ENCODE peak calls at places on chromosome 21, in ten cellular contexts. A, P, S, N, D, Z, H, R, J and Q are unnamed samples.

GRCh38 chr21:17763286-17764037 is 55.7 kb downstream of the C21orf91 start:
- DNase-seq in D (no peak), A (no peak), J (no peak), R (no peak), Z (no peak), S (no peak), H (no peak), P (no peak), N (no peak), Q (no peak)

GRCh38 chr21:42143111-42143510 is 72.0 kb downstream of the UMODL1 start:
- DNase-seq in D (no peak), P (no peak), R (no peak), J (no peak), Z (no peak), N (no peak), A (no peak), S (peak; percentile 29), H (no peak), Q (peak; percentile 22)

GRCh38 chr21:38878394-38879179 is 72.9 kb downstream of the ETS2 start:
- DNase-seq in Z (no peak), S (no peak), J (no peak), P (no peak), D (no peak), N (no peak), H (no peak), R (no peak), A (no peak), Q (no peak)

GRCh38 chr21:16588433-16588860 is 858.7 kb downstream of the USP25 start:
- DNase-seq in R (peak; percentile 84), S (peak; percentile 50), P (peak; percentile 94), J (peak; percentile 71), Z (peak; percentile 31), N (peak; percentile 85), A (no peak), D (peak; percentile 74), H (peak; percentile 74), Q (no peak)

GRCh38 chr21:45818904-45819285 is 162.7 kb upstream of the COL6A1 start:
- DNase-seq in H (no peak), J (peak; percentile 51), N (peak; percentile 57), Z (no peak), D (no peak), A (no peak), S (no peak), R (peak; percentile 84), P (no peak), Q (no peak)

GRCh38 chr21:40615503-40616376 is 231.2 kb downstream of the DSCAM start:
- DNase-seq in S (no peak), Z (no peak), N (no peak), H (no peak), D (no peak), R (no peak), J (no peak), P (no peak), A (no peak), Q (no peak)

GRCh38 chr21:42031816-42032215 is 21.7 kb upstream of the ZBTB21 start:
- DNase-seq in Z (no peak), R (no peak), P (no peak), H (no peak), J (no peak), N (no peak), A (no peak), S (peak; percentile 22), D (no peak), Q (peak; percentile 50)

GRCh38 chr21:46161800-46162592 is 6.6 kb upstream of the FTCD start:
- DNase-seq in N (peak; percentile 44), D (peak; percentile 16), S (peak; percentile 28), A (no peak), Z (no peak), R (no peak), P (peak; percentile 78), H (no peak), J (no peak), Q (no peak)

GRCh38 chr21:42007541-42007940 is 2.6 kb downstream of the ZBTB21 start:
- DNase-seq in H (no peak), A (no peak), S (no peak), P (no peak), Z (no peak), D (no peak), J (no peak), R (no peak), N (no peak), Q (no peak)

GRCh38 chr21:29423051-29423450 is 124.3 kb downstream of the BACH1 start:
- DNase-seq in D (no peak), P (no peak), Z (no peak), J (no peak), R (no peak), S (no peak), N (no peak), H (no peak), A (no peak), Q (no peak)

GRCh38 chr21:42988234-42988965 is 14.0 kb downstream of the PKNOX1 start:
- DNase-seq in N (no peak), P (no peak), S (no peak), Z (no peak), R (peak; percentile 82), J (no peak), H (no peak), A (no peak), D (no peak), Q (no peak)

GRCh38 chr21:35705888-35706287 is 354.4 kb downstream of the SETD4 start:
- DNase-seq in J (no peak), Z (no peak), H (no peak), P (no peak), A (no peak), R (no peak), S (no peak), D (no peak), N (no peak), Q (no peak)

GRCh38 chr21:41410361-41410760 is 15.7 kb upstream of the MX1 start:
- DNase-seq in S (no peak), A (no peak), H (no peak), R (no peak), Z (no peak), D (no peak), N (no peak), J (no peak), P (peak; percentile 0), Q (no peak)

DNA sequence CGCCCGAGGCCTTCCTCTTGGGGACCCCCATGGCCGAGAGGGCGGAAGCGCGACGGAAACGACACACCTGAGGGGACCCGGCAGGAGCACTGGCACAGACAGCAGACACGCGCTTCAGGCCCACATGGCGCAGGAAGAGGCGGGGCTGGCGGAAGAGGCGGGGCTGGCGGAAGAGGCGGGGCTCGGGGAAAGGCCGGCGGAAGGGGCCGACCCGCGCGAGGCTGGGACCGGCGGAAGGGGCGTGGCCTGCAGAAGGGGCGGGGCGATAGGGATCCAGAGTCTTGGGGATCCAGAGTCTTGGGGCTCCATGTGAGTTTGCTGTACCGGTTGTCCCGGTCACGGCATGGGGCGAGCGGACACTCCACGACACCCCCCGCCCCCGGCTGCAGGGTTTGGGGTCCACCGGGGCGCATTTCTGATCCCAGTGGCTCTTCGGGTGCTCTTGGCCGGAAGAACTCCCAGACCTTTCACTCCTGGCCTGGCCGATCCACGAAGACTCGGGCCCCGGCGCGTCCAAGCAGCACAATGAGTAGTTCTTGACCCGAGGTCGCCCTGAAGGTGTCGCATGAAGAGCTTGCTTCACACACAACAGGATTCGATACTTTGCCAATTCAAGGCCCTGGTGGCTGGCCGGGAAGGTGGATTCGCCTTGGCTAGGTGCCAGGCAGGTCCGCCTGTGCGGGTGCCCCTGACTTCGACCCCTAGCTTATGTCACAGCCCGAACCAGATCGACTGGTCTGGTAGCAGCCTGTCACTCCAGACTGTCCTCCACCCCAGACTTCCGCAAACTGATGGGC is at the start of gene URB1:
- DNase-seq in J (peak; percentile 79), Z (peak; percentile 93), A (peak; percentile 59), R (peak; percentile 65), H (peak; percentile 90), P (peak; percentile 98), N (peak; percentile 94), D (peak; percentile 98), S (peak; percentile 99), Q (peak; percentile 98)
- TF ChIP-seq POLR2A in J (peak; percentile 70), Z (no peak), A (peak; percentile 87), R (no peak), H (peak; percentile 56), P (no peak), N (peak; percentile 73), D (peak; percentile 77), S (peak; percentile 88), Q (peak; percentile 62)

GRCh38 chr21:44057960-44058651 is 46.0 kb downstream of the TRAPPC10 start:
- DNase-seq in N (no peak), R (peak; percentile 46), P (peak; percentile 69), A (no peak), D (no peak), Z (no peak), H (no peak), S (no peak), J (no peak), Q (no peak)
- TF ChIP-seq POLR2A in N (no peak), R (no peak), P (no peak), A (no peak), D (no peak), Z (no peak), H (no peak), S (no peak), J (no peak), Q (no peak)

GRCh38 chr21:25500598-25500997 is 106.7 kb downstream of the MRPL39 start:
- DNase-seq in D (no peak), Z (no peak), A (no peak), J (no peak), R (no peak), H (no peak), P (no peak), N (no peak), S (no peak), Q (no peak)
- TF ChIP-seq POLR2A in D (no peak), Z (no peak), A (no peak), J (no peak), R (no peak), H (no peak), P (no peak), N (no peak), S (no peak), Q (no peak)

GRCh38 chr21:34073032-34073748 is at the start of the genes MRPS6 and SLC5A3:
- DNase-seq in S (peak; percentile 91), J (peak; percentile 78), R (peak; percentile 81), D (peak; percentile 88), H (peak; percentile 69), Z (peak; percentile 87), N (peak; percentile 91), A (peak; percentile 14), P (peak; percentile 95), Q (peak; percentile 95)
- TF ChIP-seq POLR2A in S (peak; percentile 84), J (peak; percentile 97), R (peak; percentile 89), D (peak; percentile 61), H (peak; percentile 54), Z (no peak), N (peak; percentile 62), A (peak; percentile 89), P (no peak), Q (peak; percentile 79)